ENCODE peak calls at places on chromosomes 3 and 15, in five cellular contexts. J is H54; L is stimulated activated CD4-positive, alpha-beta T cell treated with anti-CD3 and anti-CD28 coated beads, Interleukin-12 subunit alpha, Interleukin-12 subunit beta, amount 100 ng/mL, for 4 hours; A is astrocyte; H is NCI-H69. D is an unnamed sample.
A peak's percentile ranks its signal among the peaks of the same experiment; 100 is the strongest.

GRCh38 chr15:59299919-59300617 is 72.6 kb downstream of the MYO1E start:
- DNase-seq in J (peak; percentile 50), L (peak; percentile 39), A (peak; percentile 97), H (peak; percentile 91), D (peak; percentile 46)

GRCh38 chr3:140974900-140975299 is 33.3 kb downstream of the SLC25A36 start:
- DNase-seq in J (no peak), L (no peak), A (no peak), H (no peak), D (no peak)

GRCh38 chr3:128854382-128854939 is 25.0 kb upstream of the ACAD9 start:
- DNase-seq in J (no peak), L (no peak), A (no peak), H (no peak), D (no peak)

GRCh38 chr3:160754371-160754854 is 1.6 kb upstream of the PPM1L start:
- DNase-seq in J (no peak), L (no peak), A (peak; percentile 42), H (peak; percentile 70), D (no peak)

GRCh38 chr15:101028772-101029438 is 109.7 kb downstream of the LRRK1 start:
- DNase-seq in J (no peak), L (no peak), A (no peak), H (no peak), D (no peak)

GRCh38 chr3:49600781-49601180 is 46.5 kb downstream of the BSN start:
- DNase-seq in J (no peak), L (no peak), A (no peak), H (no peak), D (no peak)

GRCh38 chr3:134820994-134821393 is 25.9 kb downstream of the EPHB1 start:
- DNase-seq in J (no peak), L (no peak), A (no peak), H (no peak), D (no peak)

GRCh38 chr3:189941125-189941524 is 179.6 kb downstream of the P3H2 start:
- DNase-seq in J (no peak), L (no peak), A (no peak), H (peak; percentile 100), D (no peak)

GRCh38 chr3:147699175-147699838 is 290.1 kb downstream of the ZIC1 start:
- DNase-seq in J (peak; percentile 2), L (no peak), A (peak; percentile 77), H (peak; percentile 32), D (no peak)

GRCh38 chr3:4688411-4688810 is 195.3 kb downstream of the ITPR1 start:
- DNase-seq in J (no peak), L (no peak), A (no peak), H (no peak), D (no peak)